ENCODE peak calls at places on chromosomes 1 and 21, in five cellular contexts. N is stomach, G is HCT116, O is right lobe of liver, W is heart left ventricle. Q is an unnamed sample.

GRCh38 chr1:237042892-237043576 is 1.1 kb downstream of the RYR2 start:
- DNase-seq in W (peak), G (no peak), O (no peak), N (no peak), Q (no peak)

GRCh38 chr1:37267111-37267835 is 207.1 kb upstream of the ZC3H12A start:
- DNase-seq in O (no peak), N (no peak), W (no peak), G (no peak), Q (no peak)

GRCh38 chr1:201737350-201738060 is 91.5 kb upstream of the IPO9 start:
- DNase-seq in N (no peak), O (no peak), G (no peak), W (peak), Q (no peak)

GRCh38 chr1:181981821-181982220 is 79.7 kb downstream of the ZNF648 start:
- DNase-seq in O (no peak), N (no peak), G (no peak), W (no peak), Q (no peak)

GRCh38 chr1:1088801-1089680 is 14.9 kb upstream of the RNF223 start:
- DNase-seq in G (no peak), N (no peak), O (no peak), W (no peak), Q (peak)

GRCh38 chr1:43363283-43363934 is 4.4 kb downstream of the ELOVL1 start:
- DNase-seq in N (no peak), W (no peak), G (no peak), O (no peak), Q (no peak)

GRCh38 chr1:1431845-1432565 is 3.5 kb upstream of the VWA1 start:
- DNase-seq in W (peak), O (peak), N (peak), G (no peak), Q (no peak)

GRCh38 chr1:169120066-169120465 is 13.6 kb downstream of the ATP1B1 start:
- DNase-seq in W (no peak), O (no peak), G (no peak), N (no peak), Q (no peak)

GRCh38 chr1:47996406-47997226 is 569 bp downstream of the TRABD2B start:
- DNase-seq in G (no peak), W (peak), O (peak), N (no peak), Q (no peak)

GRCh38 chr21:45919593-45919992 is 62.0 kb upstream of the COL6A1 start:
- DNase-seq in N (no peak), W (no peak), O (no peak), G (no peak), Q (no peak)

GRCh38 chr1:217482356-217483102 is 148.4 kb downstream of the GPATCH2 start:
- DNase-seq in O (no peak), G (peak), N (no peak), W (no peak), Q (no peak)

GRCh38 chr1:157170677-157171515 is 32.7 kb upstream of the ETV3 start:
- DNase-seq in W (no peak), O (no peak), N (peak), G (peak), Q (no peak)

GRCh38 chr1:221394011-221394544 is 347.8 kb downstream of the DUSP10 start:
- DNase-seq in N (no peak), G (no peak), W (peak), O (no peak), Q (no peak)

GRCh38 chr1:202694354-202694753 is 15.9 kb downstream of the SYT2 start:
- DNase-seq in N (no peak), O (no peak), G (no peak), W (no peak), Q (no peak)

GRCh38 chr1:12447301-12447700 is 170.7 kb downstream of the DHRS3 start:
- DNase-seq in O (no peak), W (no peak), N (no peak), G (no peak), Q (no peak)

GRCh38 chr1:15469836-15470495 is 5.9 kb upstream of the CELA2B start:
- DNase-seq in W (no peak), N (no peak), G (no peak), O (no peak), Q (no peak)

GRCh38 chr21:25280061-25280460 is 327.2 kb downstream of the MRPL39 start:
- DNase-seq in N (no peak), O (no peak), W (no peak), G (no peak), Q (no peak)

GRCh38 chr21:25281134-25281533 is 326.1 kb downstream of the MRPL39 start:
- DNase-seq in W (no peak), G (no peak), N (no peak), O (no peak), Q (no peak)

GRCh38 chr21:25283720-25284119 is 323.6 kb downstream of the MRPL39 start:
- DNase-seq in O (no peak), G (no peak), W (no peak), N (no peak), Q (no peak)
- TF ChIP-seq CTCF in O (peak), G (no peak), W (no peak), N (no peak), Q (no peak)

GRCh38 chr1:63859480-63860275 is 85.9 kb downstream of the ROR1 start:
- DNase-seq in W (no peak), O (no peak), N (no peak), G (no peak), Q (no peak)
- H3K27ac ChIP-seq in W (no peak), O (no peak), N (no peak), G (no peak), Q (no peak)

GRCh38 chr1:151478923-151479322 is 19.6 kb upstream of the POGZ start:
- DNase-seq in O (no peak), G (no peak), N (no peak), W (no peak), Q (no peak)
- TF ChIP-seq CTCF in O (no peak), G (no peak), N (no peak), W (no peak), Q (no peak)

GRCh38 chr1:113935970-113936369 is 6.8 kb downstream of the HIPK1 start:
- DNase-seq in G (no peak), O (no peak), N (no peak), W (no peak), Q (no peak)
- H3K27ac ChIP-seq in G (no peak), O (no peak), N (no peak), W (no peak), Q (no peak)

GRCh38 chr1:39061951-39062350 is 35.8 kb downstream of the NDUFS5 start:
- DNase-seq in O (no peak), W (no peak), G (no peak), N (no peak), Q (no peak)
- TF ChIP-seq CTCF in O (no peak), W (no peak), G (no peak), N (no peak), Q (no peak)

DNA sequence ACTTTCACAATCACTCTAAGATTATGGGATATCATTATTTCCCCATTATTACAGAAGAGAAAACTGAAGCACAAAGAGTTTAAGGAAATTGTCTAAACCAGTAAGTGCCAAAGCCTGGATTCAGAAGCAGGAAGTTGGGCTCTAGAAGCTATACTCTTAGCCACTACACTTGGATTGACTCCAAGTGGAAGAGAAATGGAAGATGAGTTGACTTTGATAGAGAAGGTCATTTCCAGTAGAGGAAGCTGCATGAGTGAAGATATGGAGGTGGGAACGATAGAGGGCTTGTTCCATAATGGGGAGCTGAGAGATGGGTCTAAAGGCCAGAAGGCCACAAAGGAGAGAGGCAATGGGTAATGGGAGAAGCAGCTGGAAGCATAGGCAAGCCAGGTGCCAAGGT is 11.7 kb upstream of the TDRD10 start:
- DNase-seq in W (no peak), G (no peak), N (no peak), O (no peak), Q (no peak)
- H3K27ac ChIP-seq in W (peak), G (no peak), N (no peak), O (no peak), Q (no peak)

Q was measured in coronary artery.